ENCODE peak calls at places on chromosomes 1 and 21, in eight cellular contexts. M is substantia nigra, E is A549, G is omental fat pad, D is AG10803, J is T follicular helper cell, Q is AG04450, T is DND-41. U is an unnamed sample.

GRCh38 chr1:162212713-162213112 is 143.2 kb downstream of the NOS1AP start:
- DNase-seq in G (no peak), E (no peak), J (no peak), Q (no peak), T (no peak), D (no peak), M (no peak), U (no peak)

GRCh38 chr1:12811409-12811784 is 19.8 kb downstream of the PRAMEF11 start:
- DNase-seq in M (no peak), J (no peak), D (peak), G (no peak), T (no peak), Q (no peak), E (no peak), U (no peak)

GRCh38 chr21:38756746-38757145 is 49.0 kb upstream of the ETS2 start:
- DNase-seq in D (peak), M (no peak), J (no peak), Q (peak), T (no peak), G (no peak), E (no peak), U (no peak)

GRCh38 chr1:199041173-199041914 is 402.5 kb downstream of the PTPRC start:
- DNase-seq in J (no peak), G (no peak), Q (no peak), T (peak), M (no peak), E (no peak), D (no peak), U (no peak)

GRCh38 chr1:23902611-23903278 is 10.4 kb downstream of the CNR2 start:
- DNase-seq in J (no peak), Q (no peak), D (no peak), M (no peak), G (no peak), E (no peak), T (no peak), U (no peak)

GRCh38 chr1:240833057-240833456 is 221.1 kb upstream of the GREM2 start:
- DNase-seq in J (no peak), G (no peak), M (no peak), Q (no peak), D (no peak), E (no peak), T (no peak), U (no peak)

GRCh38 chr1:117615474-117615873 is 9.6 kb downstream of the TENT5C start:
- DNase-seq in G (no peak), D (no peak), Q (no peak), T (peak), E (no peak), J (no peak), M (no peak), U (no peak)

GRCh38 chr1:203661572-203661971 is 34.9 kb downstream of the ATP2B4 start:
- DNase-seq in T (no peak), Q (no peak), M (no peak), J (no peak), E (no peak), G (no peak), D (no peak), U (no peak)

GRCh38 chr1:111989531-111990025 is at the start of gene KCND3:
- DNase-seq in J (no peak), E (no peak), T (no peak), M (no peak), Q (no peak), G (no peak), D (peak), U (no peak)

GRCh38 chr1:213733708-213734107 is 254.1 kb upstream of the PROX1 start:
- DNase-seq in M (no peak), D (no peak), Q (no peak), J (no peak), T (no peak), G (no peak), E (no peak), U (no peak)

GRCh38 chr1:183702087-183702812 is 49.1 kb upstream of the APOBEC4 start:
- DNase-seq in G (no peak), T (no peak), Q (no peak), E (no peak), J (no peak), D (no peak), M (no peak), U (no peak)

GRCh38 chr1:209030454-209031167 is 552.9 kb upstream of the CAMK1G start:
- DNase-seq in T (no peak), Q (no peak), D (no peak), G (no peak), E (no peak), M (no peak), J (no peak), U (no peak)

GRCh38 chr1:230153655-230154296 is 86.7 kb downstream of the GALNT2 start:
- DNase-seq in Q (no peak), M (peak), T (no peak), G (no peak), J (no peak), E (no peak), D (peak), U (no peak)

GRCh38 chr1:36522021-36522420 is 39.3 kb upstream of the CSF3R start:
- DNase-seq in E (no peak), D (no peak), J (no peak), G (no peak), Q (no peak), M (no peak), T (no peak), U (no peak)

GRCh38 chr1:224579526-224579925 is 36.6 kb upstream of the CNIH3 start:
- DNase-seq in D (no peak), G (no peak), T (no peak), Q (peak), E (no peak), J (no peak), M (no peak), U (no peak)

GRCh38 chr1:228830954-228831481 is 95.7 kb downstream of the RHOU start:
- DNase-seq in M (no peak), G (no peak), D (peak), J (no peak), Q (peak), E (peak), T (no peak), U (no peak)

GRCh38 chr1:176450526-176450925 is 12.4 kb upstream of the PAPPA2 start:
- DNase-seq in D (no peak), Q (no peak), M (no peak), E (no peak), T (no peak), J (no peak), G (no peak), U (no peak)

GRCh38 chr1:164725401-164725800 is 166.4 kb downstream of the PBX1 start:
- DNase-seq in E (no peak), Q (no peak), G (no peak), J (no peak), T (no peak), D (peak), M (no peak), U (no peak)